ENCODE peak calls at places on chromosomes 7 and 10, in six cellular contexts. A is activated T-cell treated with anti-CD3 and anti-CD28 coated beads, Interleukin-2, amount 50 U/mL, for 72 hours; M is HuH-7.5; L is A549; N is hepatocyte; T is naive thymus-derived CD8-positive, alpha-beta T cell. K is an unnamed sample.

GRCh38 chr10:74445493-74445892 is 294.5 kb downstream of the ADK start:
- DNase-seq in A (no peak), M (no peak), L (no peak), N (no peak), T (no peak), K (no peak)

GRCh38 chr10:45008524-45009161 is 7.9 kb downstream of the ZNF22 start:
- DNase-seq in A (no peak), M (no peak), L (peak), N (peak), T (peak), K (peak)

GRCh38 chr10:2986341-2986933 is 80.9 kb upstream of the PFKP start:
- DNase-seq in A (no peak), M (no peak), L (no peak), N (no peak), T (no peak), K (no peak)

GRCh38 chr7:98981701-98982100 is 103.4 kb downstream of the TRRAP start:
- DNase-seq in A (no peak), M (no peak), L (no peak), N (no peak), T (no peak), K (no peak)

GRCh38 chr7:107854989-107855388 is 36.0 kb upstream of the DLD start:
- DNase-seq in A (no peak), M (no peak), L (no peak), N (no peak), T (no peak), K (no peak)

GRCh38 chr7:24829787-24830186 is 72.5 kb upstream of the GSDME start:
- DNase-seq in A (peak), M (no peak), L (no peak), N (no peak), T (no peak), K (no peak)

GRCh38 chr10:12465385-12466136 is 116.2 kb downstream of the CAMK1D start:
- DNase-seq in A (no peak), M (no peak), L (no peak), N (no peak), T (no peak), K (no peak)

GRCh38 chr7:16268821-16269768 is 152.2 kb downstream of the CRPPA start:
- DNase-seq in A (no peak), M (no peak), L (no peak), N (peak), T (no peak), K (peak)

GRCh38 chr7:23438171-23438570 is 32.1 kb downstream of the IGF2BP3 start:
- DNase-seq in A (no peak), M (no peak), L (no peak), N (no peak), T (no peak), K (no peak)

GRCh38 chr10:630581-631073 is 58.8 kb downstream of the DIP2C start:
- DNase-seq in A (no peak), M (no peak), L (no peak), N (no peak), T (no peak), K (no peak)

GRCh38 chr7:48421357-48421756 is 250.1 kb downstream of the ABCA13 start:
- DNase-seq in A (no peak), M (no peak), L (no peak), N (no peak), T (no peak), K (peak)

GRCh38 chr10:70742537-70743429 is 42.4 kb downstream of the TBATA start:
- DNase-seq in A (no peak), M (no peak), L (no peak), N (peak), T (no peak), K (no peak)

GRCh38 chr10:103451871-103452713 is at the start of gene CALHM2:
- DNase-seq in A (peak), M (peak), L (peak), N (peak), T (peak), K (no peak)

GRCh38 chr10:79013406-79013805 is 55.4 kb upstream of the ZMIZ1 start:
- DNase-seq in A (no peak), M (no peak), L (no peak), N (no peak), T (no peak), K (no peak)

GRCh38 chr7:134165266-134165665 is 38.1 kb downstream of the LRGUK start:
- DNase-seq in A (no peak), M (no peak), L (no peak), N (no peak), T (no peak), K (no peak)

GRCh38 chr7:8176370-8177081 is 85.4 kb downstream of the ICA1 start:
- DNase-seq in A (peak), M (no peak), L (no peak), N (no peak), T (peak), K (no peak)

GRCh38 chr10:84267503-84268126 is 22.8 kb downstream of the RGR start:
- DNase-seq in A (peak), M (no peak), L (peak), N (peak), T (peak), K (no peak)

GRCh38 chr7:6536899-6537298 is 14.4 kb downstream of the GRID2IP start:
- DNase-seq in A (no peak), M (peak), L (no peak), N (peak), T (no peak), K (no peak)

GRCh38 chr7:95141755-95142154 is 182.6 kb downstream of the PON1 start:
- DNase-seq in A (no peak), M (no peak), L (no peak), N (no peak), T (no peak), K (no peak)

K was measured in RCC 7860.